ENCODE peak calls at places on chromosomes 3 and 15, in ten cellular contexts. One of them, this sample, is unnamed.

GRCh38 chr3:169390741-169391300 is 272.7 kb downstream of the MECOM start:
- DNase-seq in body of pancreas: no peak
- DNase-seq in NAMALWA: no peak
- DNase-seq in GM20000: no peak
- DNase-seq in HEK293T: no peak
- DNase-seq in CD8-positive, alpha-beta T cell: no peak
- DNase-seq in effector memory CD8-positive, alpha-beta T cell: no peak
- DNase-seq in Calu3: no peak
- DNase-seq in GM04504: no peak
- DNase-seq in spleen: no peak
- DNase-seq in this sample: no peak

GRCh38 chr3:8768364-8769087 is 887 bp downstream of the OXTR start:
- DNase-seq in Calu3: no peak
- DNase-seq in CD8-positive, alpha-beta T cell: no peak
- DNase-seq in HEK293T: no peak
- DNase-seq in effector memory CD8-positive, alpha-beta T cell: no peak
- DNase-seq in body of pancreas: no peak
- DNase-seq in spleen: no peak
- DNase-seq in GM04504: no peak
- DNase-seq in NAMALWA: no peak
- DNase-seq in GM20000: peak
- DNase-seq in this sample: no peak

GRCh38 chr15:85318048-85318731 is 62.2 kb upstream of the AKAP13 start:
- DNase-seq in effector memory CD8-positive, alpha-beta T cell: no peak
- DNase-seq in GM20000: peak
- DNase-seq in HEK293T: no peak
- DNase-seq in GM04504: peak
- DNase-seq in spleen: no peak
- DNase-seq in body of pancreas: no peak
- DNase-seq in NAMALWA: peak
- DNase-seq in CD8-positive, alpha-beta T cell: no peak
- DNase-seq in Calu3: peak
- DNase-seq in this sample: no peak

GRCh38 chr3:181103605-181104004 is 114.1 kb upstream of the DNAJC19 start:
- DNase-seq in GM04504: no peak
- DNase-seq in HEK293T: peak
- DNase-seq in effector memory CD8-positive, alpha-beta T cell: no peak
- DNase-seq in body of pancreas: no peak
- DNase-seq in CD8-positive, alpha-beta T cell: no peak
- DNase-seq in NAMALWA: peak
- DNase-seq in Calu3: peak
- DNase-seq in GM20000: no peak
- DNase-seq in spleen: no peak
- DNase-seq in this sample: no peak

GRCh38 chr15:42163947-42164550 is 7.6 kb upstream of the PLA2G4F start:
- DNase-seq in CD8-positive, alpha-beta T cell: no peak
- DNase-seq in Calu3: no peak
- DNase-seq in effector memory CD8-positive, alpha-beta T cell: no peak
- DNase-seq in body of pancreas: no peak
- DNase-seq in HEK293T: no peak
- DNase-seq in spleen: no peak
- DNase-seq in GM20000: no peak
- DNase-seq in NAMALWA: no peak
- DNase-seq in GM04504: no peak
- DNase-seq in this sample: no peak

GRCh38 chr3:42300013-42300412 is 34.0 kb upstream of the CCK start:
- DNase-seq in body of pancreas: peak
- DNase-seq in effector memory CD8-positive, alpha-beta T cell: no peak
- DNase-seq in NAMALWA: peak
- DNase-seq in spleen: no peak
- DNase-seq in GM20000: peak
- DNase-seq in GM04504: peak
- DNase-seq in Calu3: peak
- DNase-seq in CD8-positive, alpha-beta T cell: peak
- DNase-seq in HEK293T: peak
- DNase-seq in this sample: no peak

GRCh38 chr3:56796202-56796601 is 5.5 kb downstream of the ARHGEF3 start:
- DNase-seq in NAMALWA: no peak
- DNase-seq in effector memory CD8-positive, alpha-beta T cell: no peak
- DNase-seq in GM04504: no peak
- DNase-seq in Calu3: no peak
- DNase-seq in HEK293T: no peak
- DNase-seq in CD8-positive, alpha-beta T cell: no peak
- DNase-seq in GM20000: no peak
- DNase-seq in body of pancreas: no peak
- DNase-seq in spleen: no peak
- DNase-seq in this sample: no peak

GRCh38 chr15:74613953-74614743 is 1.5 kb upstream of the CLK3 start:
- DNase-seq in effector memory CD8-positive, alpha-beta T cell: no peak
- DNase-seq in GM20000: no peak
- DNase-seq in body of pancreas: no peak
- DNase-seq in HEK293T: no peak
- DNase-seq in GM04504: no peak
- DNase-seq in spleen: no peak
- DNase-seq in Calu3: no peak
- DNase-seq in CD8-positive, alpha-beta T cell: no peak
- DNase-seq in NAMALWA: no peak
- DNase-seq in this sample: no peak

GRCh38 chr3:123743121-123743520 is 141.0 kb downstream of the MYLK start:
- DNase-seq in effector memory CD8-positive, alpha-beta T cell: no peak
- DNase-seq in body of pancreas: no peak
- DNase-seq in GM04504: peak
- DNase-seq in spleen: no peak
- DNase-seq in NAMALWA: no peak
- DNase-seq in HEK293T: no peak
- DNase-seq in CD8-positive, alpha-beta T cell: no peak
- DNase-seq in Calu3: no peak
- DNase-seq in GM20000: no peak
- DNase-seq in this sample: no peak

GRCh38 chr3:102790742-102791141 is 355.9 kb downstream of the ZPLD1 start:
- DNase-seq in spleen: no peak
- DNase-seq in GM20000: no peak
- DNase-seq in CD8-positive, alpha-beta T cell: no peak
- DNase-seq in body of pancreas: no peak
- DNase-seq in GM04504: peak
- DNase-seq in effector memory CD8-positive, alpha-beta T cell: no peak
- DNase-seq in HEK293T: no peak
- DNase-seq in Calu3: no peak
- DNase-seq in NAMALWA: no peak
- DNase-seq in this sample: no peak

GRCh38 chr3:70179111-70179510 is 133.3 kb downstream of the MDFIC2 start:
- DNase-seq in GM04504: no peak
- DNase-seq in GM20000: peak
- DNase-seq in NAMALWA: peak
- DNase-seq in spleen: no peak
- DNase-seq in effector memory CD8-positive, alpha-beta T cell: no peak
- DNase-seq in CD8-positive, alpha-beta T cell: no peak
- DNase-seq in body of pancreas: no peak
- DNase-seq in Calu3: no peak
- DNase-seq in HEK293T: no peak
- DNase-seq in this sample: no peak

GRCh38 chr15:43903864-43904290 is 77.1 kb downstream of the WDR76 start:
- DNase-seq in CD8-positive, alpha-beta T cell: peak
- DNase-seq in HEK293T: peak
- DNase-seq in effector memory CD8-positive, alpha-beta T cell: peak
- DNase-seq in GM04504: peak
- DNase-seq in Calu3: peak
- DNase-seq in spleen: no peak
- DNase-seq in NAMALWA: peak
- DNase-seq in GM20000: peak
- DNase-seq in body of pancreas: peak
- DNase-seq in this sample: peak

GRCh38 chr3:158573714-158574113 is 2.7 kb downstream of the MLF1 start:
- DNase-seq in effector memory CD8-positive, alpha-beta T cell: no peak
- DNase-seq in CD8-positive, alpha-beta T cell: no peak
- DNase-seq in HEK293T: no peak
- DNase-seq in NAMALWA: peak
- DNase-seq in GM04504: no peak
- DNase-seq in spleen: no peak
- DNase-seq in Calu3: no peak
- DNase-seq in GM20000: no peak
- DNase-seq in body of pancreas: no peak
- DNase-seq in this sample: no peak

GRCh38 chr3:94176886-94177285 is 114.0 kb downstream of the NSUN3 start:
- DNase-seq in GM04504: no peak
- DNase-seq in GM20000: peak
- DNase-seq in spleen: no peak
- DNase-seq in body of pancreas: no peak
- DNase-seq in CD8-positive, alpha-beta T cell: no peak
- DNase-seq in effector memory CD8-positive, alpha-beta T cell: no peak
- DNase-seq in NAMALWA: no peak
- DNase-seq in Calu3: no peak
- DNase-seq in HEK293T: no peak
- DNase-seq in this sample: no peak

This sample was measured in glutamatergic neuron.